ENCODE peak calls at places on chromosomes 4 and X, in seven cellular contexts. J is activated CD8-positive, alpha-beta memory T cell treated with anti-CD3 and anti-CD28 coated beads for 48 hours; Y is brain microvascular endothelial cell; A is left cardiac atrium; F is T-helper 2 cell; U is tibial artery; V is effector memory CD4-positive, alpha-beta T cell. M is an unnamed sample.

GRCh38 chr4:112552668-112553067 is 36.7 kb upstream of the NEUROG2 start:
- DNase-seq in J (no peak), Y (peak), A (no peak), F (no peak), U (no peak), V (no peak), M (no peak)

GRCh38 chrX:124963717-124964116 is 356.0 kb upstream of the TEX13C start:
- DNase-seq in J (no peak), Y (no peak), A (no peak), F (no peak), U (no peak), V (no peak), M (no peak)

GRCh38 chr4:185549095-185549494 is 13.8 kb upstream of the PDLIM3 start:
- DNase-seq in J (no peak), Y (no peak), A (no peak), F (no peak), U (no peak), V (no peak), M (no peak)

GRCh38 chrX:134732676-134733075 is 74.4 kb upstream of the PLAC1 start:
- DNase-seq in J (no peak), Y (no peak), A (no peak), F (no peak), U (no peak), V (no peak), M (no peak)

GRCh38 chrX:43580621-43581020 is 75.5 kb upstream of the MAOA start:
- DNase-seq in J (no peak), Y (no peak), A (no peak), F (no peak), U (no peak), V (no peak), M (no peak)

GRCh38 chrX:18666614-18667013 is 5.3 kb downstream of the RS1 start:
- DNase-seq in J (no peak), Y (no peak), A (no peak), F (no peak), U (no peak), V (no peak), M (peak)

GRCh38 chr4:102734591-102735385 is 26.0 kb downstream of the MANBA start:
- DNase-seq in J (no peak), Y (peak), A (no peak), F (no peak), U (no peak), V (no peak), M (no peak)

GRCh38 chrX:54180403-54180802 is 2.7 kb downstream of the FAM120C start:
- DNase-seq in J (no peak), Y (no peak), A (no peak), F (no peak), U (no peak), V (no peak), M (no peak)

GRCh38 chrX:68396953-68397352 is 36.3 kb downstream of the OPHN1 start:
- DNase-seq in J (no peak), Y (no peak), A (no peak), F (no peak), U (no peak), V (no peak), M (no peak)

GRCh38 chr4:30720021-30720655 is at the start of gene PCDH7:
- DNase-seq in J (no peak), Y (peak), A (peak), F (no peak), U (peak), V (no peak), M (no peak)

GRCh38 chr4:57068237-57068981 is 41.8 kb downstream of the IGFBP7 start:
- DNase-seq in J (no peak), Y (no peak), A (no peak), F (no peak), U (no peak), V (no peak), M (no peak)

GRCh38 chr4:81769244-81769643 is 297.5 kb upstream of the RASGEF1B start:
- DNase-seq in J (no peak), Y (no peak), A (no peak), F (no peak), U (no peak), V (no peak), M (no peak)

GRCh38 chrX:18702362-18703195 is 4.9 kb upstream of the PPEF1 start:
- DNase-seq in J (no peak), Y (peak), A (no peak), F (no peak), U (no peak), V (no peak), M (no peak)

GRCh38 chrX:9955506-9955905 is 11.7 kb upstream of the CLDN34 start:
- DNase-seq in J (no peak), Y (peak), A (no peak), F (no peak), U (no peak), V (no peak), M (no peak)

GRCh38 chr4:157741642-157742041 is 431.2 kb downstream of the GASK1B start:
- DNase-seq in J (no peak), Y (no peak), A (no peak), F (no peak), U (no peak), V (no peak), M (no peak)

GRCh38 chr4:77777135-77777777 is 41.9 kb downstream of the CNOT6L start:
- DNase-seq in J (no peak), Y (no peak), A (no peak), F (no peak), U (no peak), V (no peak), M (no peak)

GRCh38 chr4:123667991-123668390 is 271.4 kb downstream of the SPRY1 start:
- DNase-seq in J (no peak), Y (no peak), A (no peak), F (no peak), U (no peak), V (no peak), M (no peak)

GRCh38 chr4:149845643-149846208 is 30.1 kb upstream of the IQCM start:
- DNase-seq in J (no peak), Y (no peak), A (no peak), F (no peak), U (no peak), V (no peak), M (no peak)

GRCh38 chr4:140807491-140808257 is 51.5 kb upstream of the TBC1D9 start:
- DNase-seq in J (no peak), Y (peak), A (no peak), F (no peak), U (no peak), V (no peak), M (no peak)

GRCh38 chrX:9180623-9181022 is 146.7 kb upstream of the FAM9B start:
- DNase-seq in J (no peak), Y (no peak), A (no peak), F (no peak), U (no peak), V (no peak), M (no peak)

GRCh38 chr4:7828011-7828720 is 111.5 kb downstream of the AFAP1 start:
- DNase-seq in J (no peak), Y (peak), A (peak), F (peak), U (peak), V (peak), M (peak)

GRCh38 chr4:1347410-1347864 is 429 bp downstream of the UVSSA start:
- DNase-seq in J (no peak), Y (peak), A (peak), F (no peak), U (peak), V (peak), M (peak)

GRCh38 chrX:103063918-103064434 is at the start of gene BEX1:
- DNase-seq in J (no peak), Y (peak), A (peak), F (no peak), U (no peak), V (no peak), M (peak)

GRCh38 chrX:17567173-17567572 is 170.1 kb upstream of the SCML1 start:
- DNase-seq in J (no peak), Y (no peak), A (no peak), F (no peak), U (peak), V (no peak), M (no peak)

GRCh38 chr4:1126506-1126905 is 13.1 kb upstream of the RNF212 start:
- DNase-seq in J (no peak), Y (no peak), A (no peak), F (no peak), U (no peak), V (no peak), M (no peak)

GRCh38 chr4:73170518-73171198 is 87.9 kb downstream of the ANKRD17 start:
- DNase-seq in J (no peak), Y (no peak), A (no peak), F (no peak), U (no peak), V (no peak), M (no peak)

GRCh38 chr4:26717332-26717731 is 133.4 kb downstream of the TBC1D19 start:
- DNase-seq in J (no peak), Y (peak), A (no peak), F (no peak), U (no peak), V (no peak), M (no peak)

GRCh38 chr4:8350841-8351461 is 81.4 kb downstream of the HTRA3 start:
- DNase-seq in J (no peak), Y (no peak), A (no peak), F (no peak), U (peak), V (no peak), M (no peak)

GRCh38 chrX:9997524-9997923 is 30.4 kb downstream of the CLDN34 start:
- DNase-seq in J (peak), Y (no peak), A (no peak), F (no peak), U (no peak), V (no peak), M (no peak)

GRCh38 chr4:3122081-3122563 is 47.6 kb downstream of the HTT start:
- DNase-seq in J (no peak), Y (peak), A (no peak), F (no peak), U (no peak), V (no peak), M (no peak)